ENCODE peak calls at places on chromosomes 3 and 15, in seven cellular contexts. O, Q, Y, W, F, S and T are unnamed samples. For H3K4me1, the result is how much of the 10 kb centered on the place peaks cover.

GRCh38 chr3:81585937-81586336 is 175.5 kb downstream of the GBE1 start:
- DNase-seq in Y (no peak), Q (no peak), O (no peak), F (no peak), W (no peak), S (no peak), T (no peak)

GRCh38 chr3:100641471-100642032 is 32.2 kb downstream of the ADGRG7 start:
- DNase-seq in F (no peak), O (no peak), W (no peak), Q (peak), S (no peak), Y (no peak), T (no peak)

GRCh38 chr15:72584006-72584405 is 70.5 kb upstream of the GOLGA6B start:
- DNase-seq in Y (peak), S (peak), F (no peak), Q (no peak), W (peak), O (no peak), T (no peak)

GRCh38 chr3:13513051-13513912 is 33.2 kb downstream of the HDAC11 start:
- DNase-seq in Y (no peak), O (no peak), Q (no peak), F (no peak), S (peak), W (peak), T (no peak)

GRCh38 chr3:101703169-101703568 is 16.7 kb upstream of the RPL24 start:
- DNase-seq in Y (no peak), O (peak), W (no peak), F (no peak), S (no peak), Q (no peak), T (no peak)

GRCh38 chr3:121718205-121718846 is 31.2 kb downstream of the GOLGB1 start:
- DNase-seq in Q (no peak), S (no peak), F (no peak), W (no peak), O (no peak), Y (no peak), T (no peak)

GRCh38 chr3:14900881-14901873 is 46.2 kb upstream of the NR2C2 start:
- DNase-seq in S (no peak), O (no peak), Y (no peak), F (no peak), Q (no peak), W (no peak), T (no peak)

GRCh38 chr15:101549647-101550046 is 60.1 kb upstream of the PCSK6 start:
- DNase-seq in S (peak), Y (no peak), Q (no peak), O (no peak), W (no peak), F (no peak), T (no peak)

GRCh38 chr3:147089286-147089685 is 317.1 kb downstream of the ZIC4 start:
- DNase-seq in F (no peak), O (no peak), S (no peak), W (no peak), Q (no peak), Y (peak), T (no peak)

GRCh38 chr15:82307714-82308081 is 41.6 kb downstream of the GOLGA6L10 start:
- DNase-seq in Y (no peak), W (no peak), O (no peak), S (no peak), Q (no peak), F (no peak), T (peak)

GRCh38 chr3:79368403-79368802 is 399.4 kb downstream of the ROBO1 start:
- DNase-seq in O (no peak), F (no peak), S (peak), Y (no peak), Q (no peak), W (no peak), T (no peak)

GRCh38 chr15:74275957-74276356 is 39.8 kb downstream of the CCDC33 start:
- DNase-seq in Q (peak), S (peak), F (no peak), Y (peak), W (no peak), O (peak), T (no peak)

GRCh38 chr3:139491027-139491700 is 14.8 kb upstream of the RBP2 start:
- DNase-seq in F (no peak), Y (no peak), W (no peak), S (peak), O (peak), Q (no peak), T (no peak)

GRCh38 chr3:71065764-71066013 is 517.8 kb downstream of the FOXP1 start:
- DNase-seq in F (no peak), O (no peak), W (no peak), S (no peak), Q (no peak), Y (no peak), T (no peak)
- H3K4me1 ChIP-seq in F (half or more), O (half or more), W (under half), S (half or more), Q (half or more), Y (under half), T (under half)

DNA sequence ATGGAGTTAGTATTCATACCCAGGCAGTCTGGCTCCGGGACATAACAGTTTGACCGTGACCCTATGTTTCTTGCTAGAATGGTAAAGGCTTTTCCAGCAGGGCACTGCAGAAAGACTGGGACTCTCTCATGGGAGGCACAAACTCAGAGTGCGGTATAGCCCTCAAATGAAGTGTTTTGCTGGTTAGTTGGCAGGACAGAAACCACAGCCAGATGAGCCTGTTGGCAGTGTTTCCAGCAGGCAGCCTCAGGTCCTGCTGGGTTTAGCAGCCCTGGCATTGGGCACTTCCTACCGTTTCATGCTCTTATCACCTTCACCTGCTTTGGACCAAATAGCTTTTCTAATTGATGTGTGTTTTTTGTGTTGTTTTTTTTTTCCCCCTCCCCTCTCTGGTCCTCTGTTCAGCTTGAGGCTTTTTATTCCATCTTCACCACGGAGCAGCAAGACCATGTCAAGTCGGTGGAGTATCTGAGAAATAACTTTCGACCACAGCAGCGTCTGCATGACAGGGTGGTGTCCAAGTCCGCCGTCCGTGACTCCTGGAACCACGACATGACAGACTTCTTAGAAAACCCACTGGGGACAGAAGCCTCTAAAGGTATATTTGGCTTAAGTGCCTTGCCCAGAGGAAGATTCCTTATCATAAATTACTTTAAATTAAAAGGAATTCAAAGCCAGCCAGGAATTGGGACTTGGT is 205.6 kb downstream of the FEZF2 start:
- DNase-seq in Y (no peak), S (no peak), O (no peak), W (no peak), Q (no peak), F (no peak), T (no peak)
- H3K27ac ChIP-seq in Y (no peak), S (no peak), O (no peak), W (no peak), Q (no peak), F (no peak), T (no peak)

GRCh38 chr3:160886421-160886820 is 130.4 kb downstream of the PPM1L start:
- DNase-seq in S (no peak), F (no peak), O (no peak), Y (no peak), W (no peak), Q (no peak), T (no peak)
- TF ChIP-seq CTCF in S (no peak), F (no peak), O (no peak), Y (no peak), W (no peak), Q (no peak), T (no peak)

DNA sequence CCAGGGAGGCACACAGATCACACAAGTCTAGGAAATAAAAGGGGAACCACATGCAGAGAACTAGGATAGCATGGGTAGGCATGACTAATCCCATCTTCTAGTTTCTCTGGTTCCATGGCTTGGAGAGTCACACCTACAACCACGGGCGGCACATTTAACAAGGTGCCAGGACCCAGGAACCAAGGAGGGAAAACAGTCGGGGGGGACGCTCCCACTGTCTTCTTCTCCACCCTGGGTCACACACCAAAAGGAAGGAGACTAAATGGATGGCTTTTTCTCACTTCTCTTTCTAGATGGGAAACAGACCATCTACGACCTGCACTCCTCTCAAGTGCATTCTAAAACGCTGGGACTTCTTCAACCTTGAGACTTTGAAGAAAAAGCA is 4.6 kb upstream of the SMCO1 start:
- DNase-seq in S (no peak), F (no peak), W (no peak), O (no peak), Q (no peak), Y (no peak), T (no peak)
- H3K4me1 ChIP-seq in S (under half), F (under half), W (under half), O (under half), Q (under half), Y (under half), T (under half)

GRCh38 chr3:32018723-32019564 is 37.4 kb downstream of the ZNF860 start:
- DNase-seq in O (peak), W (peak), F (no peak), Y (peak), S (peak), Q (peak), T (no peak)
- H3K27ac ChIP-seq in O (no peak), W (no peak), F (no peak), Y (no peak), S (no peak), Q (no peak), T (no peak)

DNA sequence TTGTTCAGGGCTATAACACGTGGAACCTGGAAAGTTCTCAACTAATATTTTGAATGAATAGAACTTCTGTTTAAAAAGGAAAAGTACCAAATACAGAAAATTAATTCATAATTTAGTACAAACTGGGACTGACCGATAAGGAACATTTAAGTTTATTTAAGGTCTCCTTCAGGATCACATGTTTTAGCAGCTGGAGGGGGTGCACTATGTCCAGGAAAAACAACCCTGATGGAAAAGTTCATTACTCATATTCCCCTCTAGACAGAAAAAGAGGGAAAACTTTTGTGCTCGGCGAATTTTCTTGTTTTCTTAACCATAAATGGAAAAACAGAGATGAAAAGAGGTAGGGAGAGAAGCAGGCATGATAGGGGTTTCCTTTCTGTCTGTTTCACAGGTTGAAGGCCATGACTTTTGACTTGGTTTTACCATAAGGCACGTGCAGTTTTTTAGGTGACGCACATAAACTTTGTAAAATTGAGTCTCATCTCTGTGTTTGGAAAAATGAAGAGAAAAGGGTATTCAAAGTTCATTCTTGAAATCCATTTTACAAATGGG is 26.5 kb downstream of the FRMD4B start:
- DNase-seq in O (no peak), S (no peak), Q (no peak), Y (no peak), F (no peak), W (no peak), T (no peak)
- TF ChIP-seq CTCF in O (no peak), S (no peak), Q (no peak), Y (no peak), F (no peak), W (no peak), T (no peak)